ENCODE peak calls at places on chromosomes 11 and 22, in seven cellular contexts. One of them, this sample, is unnamed.

GRCh38 chr11:17277024-17277584 is 565 bp downstream of the NUCB2 start:
- DNase-seq in NCI-H1105 treated with DMSO at 0.1 percent for 48 hours: peak
- DNase-seq in IMR-90: peak
- DNase-seq in ecto neural progenitor cell: no peak
- DNase-seq in stimulated activated CD4-positive, alpha-beta T cell treated with anti-CD3 and anti-CD28 coated beads, Interleukin-12 subunit alpha, Interleukin-12 subunit beta, amount 100 ng/mL, for 48 hours: no peak
- DNase-seq in left cardiac atrium: no peak
- DNase-seq in HTR-8/SVneo: peak
- DNase-seq in this sample: no peak

GRCh38 chr11:69261116-69261515 is 32.8 kb upstream of the MYEOV start:
- DNase-seq in NCI-H1105 treated with DMSO at 0.1 percent for 48 hours: no peak
- DNase-seq in IMR-90: no peak
- DNase-seq in ecto neural progenitor cell: no peak
- DNase-seq in stimulated activated CD4-positive, alpha-beta T cell treated with anti-CD3 and anti-CD28 coated beads, Interleukin-12 subunit alpha, Interleukin-12 subunit beta, amount 100 ng/mL, for 48 hours: no peak
- DNase-seq in left cardiac atrium: no peak
- DNase-seq in HTR-8/SVneo: no peak
- DNase-seq in this sample: no peak

GRCh38 chr11:114168691-114169090 is 109.2 kb downstream of the ZBTB16 start:
- DNase-seq in NCI-H1105 treated with DMSO at 0.1 percent for 48 hours: no peak
- DNase-seq in IMR-90: no peak
- DNase-seq in ecto neural progenitor cell: no peak
- DNase-seq in stimulated activated CD4-positive, alpha-beta T cell treated with anti-CD3 and anti-CD28 coated beads, Interleukin-12 subunit alpha, Interleukin-12 subunit beta, amount 100 ng/mL, for 48 hours: no peak
- DNase-seq in left cardiac atrium: no peak
- DNase-seq in HTR-8/SVneo: no peak
- DNase-seq in this sample: no peak

GRCh38 chr11:118276422-118276821 is 12.3 kb upstream of the MPZL2 start:
- DNase-seq in NCI-H1105 treated with DMSO at 0.1 percent for 48 hours: no peak
- DNase-seq in IMR-90: no peak
- DNase-seq in ecto neural progenitor cell: no peak
- DNase-seq in stimulated activated CD4-positive, alpha-beta T cell treated with anti-CD3 and anti-CD28 coated beads, Interleukin-12 subunit alpha, Interleukin-12 subunit beta, amount 100 ng/mL, for 48 hours: no peak
- DNase-seq in left cardiac atrium: no peak
- DNase-seq in HTR-8/SVneo: no peak
- DNase-seq in this sample: no peak

GRCh38 chr22:40009231-40009769 is 14.5 kb downstream of the FAM83F start:
- DNase-seq in NCI-H1105 treated with DMSO at 0.1 percent for 48 hours: no peak
- DNase-seq in IMR-90: peak
- DNase-seq in ecto neural progenitor cell: peak
- DNase-seq in stimulated activated CD4-positive, alpha-beta T cell treated with anti-CD3 and anti-CD28 coated beads, Interleukin-12 subunit alpha, Interleukin-12 subunit beta, amount 100 ng/mL, for 48 hours: no peak
- DNase-seq in left cardiac atrium: no peak
- DNase-seq in HTR-8/SVneo: no peak
- DNase-seq in this sample: peak

GRCh38 chr11:114163830-114164401 is 104.4 kb downstream of the ZBTB16 start:
- DNase-seq in NCI-H1105 treated with DMSO at 0.1 percent for 48 hours: no peak
- DNase-seq in IMR-90: no peak
- DNase-seq in ecto neural progenitor cell: no peak
- DNase-seq in stimulated activated CD4-positive, alpha-beta T cell treated with anti-CD3 and anti-CD28 coated beads, Interleukin-12 subunit alpha, Interleukin-12 subunit beta, amount 100 ng/mL, for 48 hours: no peak
- DNase-seq in left cardiac atrium: no peak
- DNase-seq in HTR-8/SVneo: no peak
- DNase-seq in this sample: no peak

GRCh38 chr11:27218498-27219038 is 144.4 kb downstream of the CCDC34 start:
- DNase-seq in NCI-H1105 treated with DMSO at 0.1 percent for 48 hours: no peak
- DNase-seq in IMR-90: peak
- DNase-seq in ecto neural progenitor cell: no peak
- DNase-seq in stimulated activated CD4-positive, alpha-beta T cell treated with anti-CD3 and anti-CD28 coated beads, Interleukin-12 subunit alpha, Interleukin-12 subunit beta, amount 100 ng/mL, for 48 hours: no peak
- DNase-seq in left cardiac atrium: no peak
- DNase-seq in HTR-8/SVneo: no peak
- DNase-seq in this sample: no peak

GRCh38 chr11:86592047-86592564 is 80.3 kb downstream of the ME3 start:
- DNase-seq in NCI-H1105 treated with DMSO at 0.1 percent for 48 hours: no peak
- DNase-seq in IMR-90: peak
- DNase-seq in ecto neural progenitor cell: no peak
- DNase-seq in stimulated activated CD4-positive, alpha-beta T cell treated with anti-CD3 and anti-CD28 coated beads, Interleukin-12 subunit alpha, Interleukin-12 subunit beta, amount 100 ng/mL, for 48 hours: no peak
- DNase-seq in left cardiac atrium: no peak
- DNase-seq in HTR-8/SVneo: no peak
- DNase-seq in this sample: no peak

GRCh38 chr22:46081036-46081830 is 69.1 kb upstream of the PPARA start:
- DNase-seq in NCI-H1105 treated with DMSO at 0.1 percent for 48 hours: no peak
- DNase-seq in IMR-90: no peak
- DNase-seq in ecto neural progenitor cell: no peak
- DNase-seq in stimulated activated CD4-positive, alpha-beta T cell treated with anti-CD3 and anti-CD28 coated beads, Interleukin-12 subunit alpha, Interleukin-12 subunit beta, amount 100 ng/mL, for 48 hours: no peak
- DNase-seq in left cardiac atrium: peak
- DNase-seq in HTR-8/SVneo: no peak
- DNase-seq in this sample: no peak

GRCh38 chr11:104238916-104239315 is 75.0 kb upstream of the PDGFD start:
- DNase-seq in NCI-H1105 treated with DMSO at 0.1 percent for 48 hours: no peak
- DNase-seq in IMR-90: no peak
- DNase-seq in ecto neural progenitor cell: no peak
- DNase-seq in stimulated activated CD4-positive, alpha-beta T cell treated with anti-CD3 and anti-CD28 coated beads, Interleukin-12 subunit alpha, Interleukin-12 subunit beta, amount 100 ng/mL, for 48 hours: no peak
- DNase-seq in left cardiac atrium: no peak
- DNase-seq in HTR-8/SVneo: no peak
- DNase-seq in this sample: no peak

GRCh38 chr11:34358258-34358665 is 452 bp upstream of the ABTB2 start:
- DNase-seq in NCI-H1105 treated with DMSO at 0.1 percent for 48 hours: peak
- DNase-seq in IMR-90: peak
- DNase-seq in ecto neural progenitor cell: no peak
- DNase-seq in stimulated activated CD4-positive, alpha-beta T cell treated with anti-CD3 and anti-CD28 coated beads, Interleukin-12 subunit alpha, Interleukin-12 subunit beta, amount 100 ng/mL, for 48 hours: no peak
- DNase-seq in left cardiac atrium: peak
- DNase-seq in HTR-8/SVneo: no peak
- DNase-seq in this sample: peak

GRCh38 chr22:30290679-30291333 is 1.5 kb upstream of the CASTOR1 start:
- DNase-seq in NCI-H1105 treated with DMSO at 0.1 percent for 48 hours: peak
- DNase-seq in IMR-90: peak
- DNase-seq in ecto neural progenitor cell: no peak
- DNase-seq in stimulated activated CD4-positive, alpha-beta T cell treated with anti-CD3 and anti-CD28 coated beads, Interleukin-12 subunit alpha, Interleukin-12 subunit beta, amount 100 ng/mL, for 48 hours: no peak
- DNase-seq in left cardiac atrium: peak
- DNase-seq in HTR-8/SVneo: no peak
- DNase-seq in this sample: no peak

GRCh38 chr11:102244681-102245409 is 72.4 kb upstream of the BIRC3 start:
- DNase-seq in NCI-H1105 treated with DMSO at 0.1 percent for 48 hours: no peak
- DNase-seq in IMR-90: peak
- DNase-seq in ecto neural progenitor cell: no peak
- DNase-seq in stimulated activated CD4-positive, alpha-beta T cell treated with anti-CD3 and anti-CD28 coated beads, Interleukin-12 subunit alpha, Interleukin-12 subunit beta, amount 100 ng/mL, for 48 hours: no peak
- DNase-seq in left cardiac atrium: no peak
- DNase-seq in HTR-8/SVneo: peak
- DNase-seq in this sample: no peak

GRCh38 chr11:66879583-66879982 is 22.7 kb downstream of the LRFN4 start:
- DNase-seq in NCI-H1105 treated with DMSO at 0.1 percent for 48 hours: no peak
- DNase-seq in IMR-90: no peak
- DNase-seq in ecto neural progenitor cell: no peak
- DNase-seq in stimulated activated CD4-positive, alpha-beta T cell treated with anti-CD3 and anti-CD28 coated beads, Interleukin-12 subunit alpha, Interleukin-12 subunit beta, amount 100 ng/mL, for 48 hours: no peak
- DNase-seq in left cardiac atrium: no peak
- DNase-seq in HTR-8/SVneo: no peak
- DNase-seq in this sample: no peak

GRCh38 chr11:72263363-72263762 is 19.4 kb upstream of the PHOX2A start:
- DNase-seq in NCI-H1105 treated with DMSO at 0.1 percent for 48 hours: no peak
- DNase-seq in IMR-90: peak
- DNase-seq in ecto neural progenitor cell: no peak
- DNase-seq in stimulated activated CD4-positive, alpha-beta T cell treated with anti-CD3 and anti-CD28 coated beads, Interleukin-12 subunit alpha, Interleukin-12 subunit beta, amount 100 ng/mL, for 48 hours: no peak
- DNase-seq in left cardiac atrium: no peak
- DNase-seq in HTR-8/SVneo: no peak
- DNase-seq in this sample: no peak

GRCh38 chr11:2892215-2893020 is 6.8 kb upstream of the CDKN1C start:
- DNase-seq in NCI-H1105 treated with DMSO at 0.1 percent for 48 hours: peak
- DNase-seq in IMR-90: peak
- DNase-seq in ecto neural progenitor cell: peak
- DNase-seq in stimulated activated CD4-positive, alpha-beta T cell treated with anti-CD3 and anti-CD28 coated beads, Interleukin-12 subunit alpha, Interleukin-12 subunit beta, amount 100 ng/mL, for 48 hours: peak
- DNase-seq in left cardiac atrium: peak
- DNase-seq in HTR-8/SVneo: peak
- DNase-seq in this sample: peak

GRCh38 chr11:132056689-132057088 is 686.3 kb downstream of the NTM start:
- DNase-seq in NCI-H1105 treated with DMSO at 0.1 percent for 48 hours: no peak
- DNase-seq in IMR-90: peak
- DNase-seq in ecto neural progenitor cell: no peak
- DNase-seq in stimulated activated CD4-positive, alpha-beta T cell treated with anti-CD3 and anti-CD28 coated beads, Interleukin-12 subunit alpha, Interleukin-12 subunit beta, amount 100 ng/mL, for 48 hours: no peak
- DNase-seq in left cardiac atrium: no peak
- DNase-seq in HTR-8/SVneo: peak
- DNase-seq in this sample: no peak

GRCh38 chr22:49590851-49591445 is 236.7 kb downstream of the BRD1 start:
- DNase-seq in NCI-H1105 treated with DMSO at 0.1 percent for 48 hours: no peak
- DNase-seq in IMR-90: no peak
- DNase-seq in ecto neural progenitor cell: no peak
- DNase-seq in stimulated activated CD4-positive, alpha-beta T cell treated with anti-CD3 and anti-CD28 coated beads, Interleukin-12 subunit alpha, Interleukin-12 subunit beta, amount 100 ng/mL, for 48 hours: no peak
- DNase-seq in left cardiac atrium: no peak
- DNase-seq in HTR-8/SVneo: no peak
- DNase-seq in this sample: no peak

GRCh38 chr11:66951927-66952337 is 6.3 kb downstream of the PC start:
- DNase-seq in NCI-H1105 treated with DMSO at 0.1 percent for 48 hours: peak
- DNase-seq in IMR-90: peak
- DNase-seq in ecto neural progenitor cell: no peak
- DNase-seq in stimulated activated CD4-positive, alpha-beta T cell treated with anti-CD3 and anti-CD28 coated beads, Interleukin-12 subunit alpha, Interleukin-12 subunit beta, amount 100 ng/mL, for 48 hours: no peak
- DNase-seq in left cardiac atrium: no peak
- DNase-seq in HTR-8/SVneo: no peak
- DNase-seq in this sample: no peak